ENCODE peak calls at places on chromosomes 7 and 10, in five cellular contexts. V is astrocyte of the spinal cord, G is WERI-Rb-1, A is AG04449, U is keratinocyte. J is an unnamed sample.

GRCh38 chr10:78578929-78579328 is 489.8 kb upstream of the ZMIZ1 start:
- DNase-seq in V (no peak), G (no peak), A (no peak), U (no peak), J (no peak)

GRCh38 chr10:1551636-1552338 is 185.5 kb downstream of the ADARB2 start:
- DNase-seq in V (no peak), G (no peak), A (no peak), U (no peak), J (no peak)

GRCh38 chr10:130455111-130455695 is 319.0 kb downstream of the GLRX3 start:
- DNase-seq in V (no peak), G (no peak), A (no peak), U (no peak), J (no peak)

GRCh38 chr7:26340476-26341018 is 48.9 kb downstream of the SNX10 start:
- DNase-seq in V (no peak), G (no peak), A (no peak), U (no peak), J (no peak)

GRCh38 chr10:79229830-79230562 is 117.3 kb upstream of the PPIF start:
- DNase-seq in V (no peak), G (no peak), A (no peak), U (no peak), J (no peak)

GRCh38 chr10:97755718-97756117 is 16.1 kb downstream of the SFRP5 start:
- DNase-seq in V (no peak), G (no peak), A (no peak), U (no peak), J (no peak)

GRCh38 chr7:44145419-44145968 is 4.4 kb upstream of the MYL7 start:
- DNase-seq in V (peak), G (no peak), A (no peak), U (no peak), J (no peak)

GRCh38 chr10:11693376-11693775 is 48.8 kb upstream of the ECHDC3 start:
- DNase-seq in V (no peak), G (no peak), A (no peak), U (no peak), J (no peak)

GRCh38 chr7:12770227-12770975 is 83.0 kb downstream of the ARL4A start:
- DNase-seq in V (no peak), G (no peak), A (no peak), U (no peak), J (no peak)

GRCh38 chr10:93028881-93029280 is 31.7 kb upstream of the CYP26C1 start:
- DNase-seq in V (peak), G (no peak), A (no peak), U (no peak), J (no peak)

GRCh38 chr10:12252882-12253546 is 57.0 kb downstream of the CDC123 start:
- DNase-seq in V (peak), G (peak), A (no peak), U (no peak), J (no peak)

GRCh38 chr7:51160990-51161615 is 155.5 kb downstream of the COBL start:
- DNase-seq in V (peak), G (peak), A (peak), U (no peak), J (peak)

GRCh38 chr7:73555411-73555982 is 2.0 kb downstream of the BCL7B start:
- DNase-seq in V (no peak), G (no peak), A (no peak), U (no peak), J (no peak)

GRCh38 chr10:11515596-11516418 is 95.6 kb downstream of the USP6NL start:
- DNase-seq in V (peak), G (peak), A (no peak), U (peak), J (peak)

GRCh38 chr10:121373411-121373810 is 224.8 kb downstream of the FGFR2 start:
- DNase-seq in V (no peak), G (no peak), A (no peak), U (no peak), J (no peak)

GRCh38 chr7:120033114-120033513 is 239.9 kb upstream of the KCND2 start:
- DNase-seq in V (peak), G (no peak), A (no peak), U (no peak), J (no peak)

GRCh38 chr10:62095341-62096071 is 173.1 kb downstream of the RTKN2 start:
- DNase-seq in V (peak), G (no peak), A (no peak), U (no peak), J (no peak)

GRCh38 chr7:132276986-132277716 is 299.1 kb downstream of the PLXNA4 start:
- DNase-seq in V (no peak), G (peak), A (no peak), U (no peak), J (peak)

GRCh38 chr10:100997364-100998182 is 2.0 kb upstream of the LZTS2 start:
- DNase-seq in V (peak), G (peak), A (no peak), U (no peak), J (no peak)

GRCh38 chr10:3805227-3805790 is 20.3 kb upstream of the KLF6 start:
- DNase-seq in V (peak), G (no peak), A (no peak), U (no peak), J (peak)

GRCh38 chr10:1939016-1939415 is 201.7 kb upstream of the ADARB2 start:
- DNase-seq in V (no peak), G (no peak), A (no peak), U (no peak), J (no peak)

GRCh38 chr7:124566576-124566975 is 199.0 kb downstream of the GPR37 start:
- DNase-seq in V (peak), G (no peak), A (peak), U (peak), J (peak)

GRCh38 chr7:17298840-17299476 is 506 bp downstream of the AHR start:
- DNase-seq in V (peak), G (peak), A (no peak), U (no peak), J (no peak)

GRCh38 chr10:75042292-75042974 is 69.0 kb upstream of the SAMD8 start:
- DNase-seq in V (peak), G (no peak), A (no peak), U (no peak), J (peak)

GRCh38 chr10:49114718-49115014 is 656 bp downstream of the VSTM4 start:
- DNase-seq in V (no peak), G (no peak), A (no peak), U (no peak), J (no peak)

GRCh38 chr10:52807803-52808202 is 35.2 kb upstream of the MBL2 start:
- DNase-seq in V (no peak), G (no peak), A (no peak), U (no peak), J (no peak)

GRCh38 chr10:52805414-52806285 is 33.1 kb upstream of the MBL2 start:
- DNase-seq in V (no peak), G (no peak), A (no peak), U (no peak), J (no peak)

GRCh38 chr10:52801951-52802350 is 29.4 kb upstream of the MBL2 start:
- DNase-seq in V (no peak), G (no peak), A (no peak), U (no peak), J (peak)
- H3K4me3 ChIP-seq in V (no peak), G (no peak), A (no peak), U (no peak), J (no peak)

GRCh38 chr10:132910186-132910880 is 32.0 kb downstream of the CFAP46 start:
- DNase-seq in V (no peak), G (peak), A (no peak), U (no peak), J (no peak)

GRCh38 chr10:132912685-132913558 is 29.4 kb downstream of the CFAP46 start:
- DNase-seq in V (no peak), G (no peak), A (no peak), U (no peak), J (no peak)

GRCh38 chr10:132912225-132912684 is 30.1 kb downstream of the CFAP46 start:
- DNase-seq in V (no peak), G (no peak), A (no peak), U (no peak), J (no peak)

GRCh38 chr10:132910901-132911711 is 31.3 kb downstream of the CFAP46 start:
- DNase-seq in V (no peak), G (no peak), A (no peak), U (no peak), J (no peak)

DNA sequence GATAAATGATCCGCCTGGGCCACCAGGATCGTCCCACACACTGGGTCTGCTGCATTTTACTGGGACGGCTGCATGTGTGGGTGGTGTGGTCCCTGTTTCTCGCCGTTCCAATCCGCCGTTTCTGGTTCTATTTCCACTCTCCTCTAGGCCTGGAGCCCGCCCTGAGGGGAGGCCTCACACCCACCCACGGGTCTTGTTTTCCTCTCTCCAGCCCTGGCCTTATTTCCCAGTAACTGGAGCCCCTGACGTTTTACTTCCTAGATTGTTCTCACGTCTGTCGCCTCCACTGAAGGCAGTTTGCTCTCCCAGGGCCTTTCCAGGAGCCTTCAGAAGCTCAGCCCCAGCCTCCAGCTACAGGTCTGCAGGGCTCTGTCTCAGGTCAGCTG is 30.7 kb downstream of the CFAP46 start:
- DNase-seq in V (no peak), G (no peak), A (no peak), U (no peak), J (no peak)
- TF ChIP-seq CTCF in V (no peak), G (no peak), A (no peak), U (no peak), J (no peak)

GRCh38 chr7:117021366-117021765 is 68.1 kb downstream of the ST7 start:
- DNase-seq in V (no peak), G (no peak), A (no peak), U (no peak), J (no peak)
- H3K4me3 ChIP-seq in V (no peak), G (no peak), A (no peak), U (no peak), J (no peak)

GRCh38 chr10:71957546-71958275 is 6.5 kb upstream of the CHST3 start:
- DNase-seq in V (no peak), G (no peak), A (no peak), U (no peak), J (no peak)
- TF ChIP-seq CTCF in V (peak), G (no peak), A (no peak), U (no peak), J (peak)

GRCh38 chr10:95286707-95287106 is 4.1 kb downstream of the PDLIM1 start:
- DNase-seq in V (no peak), G (no peak), A (no peak), U (no peak), J (no peak)
- H3K4me3 ChIP-seq in V (no peak), G (no peak), A (no peak), U (no peak), J (no peak)

GRCh38 chr7:107966701-107967100 is 36.3 kb downstream of the LAMB1 start:
- DNase-seq in V (peak), G (peak), A (peak), U (no peak), J (no peak)
- TF ChIP-seq CTCF in V (peak), G (no peak), A (no peak), U (no peak), J (no peak)

GRCh38 chr7:14835399-14835798 is 67.2 kb downstream of the DGKB start:
- DNase-seq in V (no peak), G (no peak), A (no peak), U (no peak), J (no peak)

GRCh38 chr7:14837216-14837615 is 65.3 kb downstream of the DGKB start:
- DNase-seq in V (no peak), G (no peak), A (no peak), U (no peak), J (no peak)

GRCh38 chr7:14834888-14835287 is 67.7 kb downstream of the DGKB start:
- DNase-seq in V (peak), G (no peak), A (no peak), U (no peak), J (no peak)

GRCh38 chr7:14836571-14837189 is 65.9 kb downstream of the DGKB start:
- DNase-seq in V (peak), G (no peak), A (no peak), U (no peak), J (peak)

GRCh38 chr7:14836006-14836405 is 66.5 kb downstream of the DGKB start:
- DNase-seq in V (no peak), G (no peak), A (no peak), U (no peak), J (no peak)
- H3K4me3 ChIP-seq in V (no peak), G (no peak), A (no peak), U (no peak), J (no peak)

GRCh38 chr10:73166972-73167371 is 836 bp downstream of the ECD start:
- DNase-seq in V (no peak), G (no peak), A (no peak), U (no peak), J (no peak)

GRCh38 chr10:73168486-73168844 is 546 bp downstream of the FAM149B1 start:
- DNase-seq in V (peak), G (no peak), A (no peak), U (no peak), J (no peak)

GRCh38 chr10:73169320-73169719 is 1.4 kb downstream of the FAM149B1 start:
- DNase-seq in V (no peak), G (no peak), A (no peak), U (no peak), J (no peak)

GRCh38 chr10:73163096-73163495 is 4.7 kb downstream of the ECD start:
- DNase-seq in V (no peak), G (no peak), A (no peak), U (no peak), J (no peak)

DNA sequence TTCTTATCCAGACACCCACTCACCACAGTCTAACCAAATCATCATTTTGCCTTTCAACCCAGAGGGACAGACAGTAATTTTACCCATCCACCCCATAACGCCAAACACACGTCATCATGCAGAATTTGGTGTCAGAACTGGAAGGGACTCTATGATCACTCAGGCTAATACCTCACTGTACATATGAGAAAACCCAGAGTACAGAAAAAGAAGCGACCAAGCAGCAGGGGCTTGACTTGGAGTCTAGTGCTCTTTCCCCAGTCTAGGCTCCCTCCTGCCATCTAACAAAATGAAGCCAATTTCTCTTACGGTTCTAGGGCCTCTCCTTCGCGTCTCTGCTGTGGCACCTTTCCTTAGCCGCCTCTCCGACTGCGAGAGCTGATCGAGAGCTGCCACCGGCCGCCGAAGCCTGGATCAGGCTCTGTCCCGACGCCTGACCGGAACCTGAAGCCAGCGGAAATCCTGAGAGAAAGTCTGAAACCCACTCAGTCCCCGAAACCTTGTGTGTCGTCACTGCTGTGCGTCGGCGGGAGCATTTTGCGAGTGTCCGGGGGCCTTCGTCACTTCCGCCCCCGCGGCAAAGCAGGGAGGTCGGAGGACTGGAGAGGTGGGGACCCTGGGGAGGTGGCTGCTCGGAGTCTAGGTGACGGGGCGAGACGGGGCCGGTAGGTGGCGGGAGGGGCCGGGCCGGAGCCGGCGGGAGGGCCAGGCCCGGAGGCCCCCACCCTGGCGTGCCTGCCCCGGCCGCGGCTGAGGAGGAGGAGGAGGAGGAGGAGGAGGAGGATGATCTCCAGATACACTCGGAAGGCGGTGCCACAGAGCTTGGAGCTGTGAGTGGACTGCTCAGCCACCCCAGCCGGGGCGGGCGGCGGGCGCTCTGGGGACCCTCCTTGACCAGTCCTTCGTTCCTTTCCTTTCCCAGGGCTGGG is at the start of the genes ECD and FAM149B1:
- DNase-seq in V (peak), G (peak), A (peak), U (no peak), J (peak)
- TF ChIP-seq CTCF in V (no peak), G (peak), A (peak), U (peak), J (no peak)

GRCh38 chr10:116421815-116422214 is 5.8 kb upstream of the PNLIPRP3 start:
- DNase-seq in V (no peak), G (no peak), A (no peak), U (no peak), J (no peak)

GRCh38 chr10:116430288-116430687 is 2.6 kb downstream of the PNLIPRP3 start:
- DNase-seq in V (no peak), G (no peak), A (no peak), U (no peak), J (no peak)

GRCh38 chr10:116429288-116429977 is 1.8 kb downstream of the PNLIPRP3 start:
- DNase-seq in V (no peak), G (no peak), A (no peak), U (no peak), J (no peak)

GRCh38 chr10:116431598-116431997 is 4.0 kb downstream of the PNLIPRP3 start:
- DNase-seq in V (no peak), G (no peak), A (no peak), U (no peak), J (no peak)

GRCh38 chr10:116427671-116428070 is at the start of gene PNLIPRP3:
- DNase-seq in V (no peak), G (no peak), A (no peak), U (no peak), J (no peak)
- H3K4me3 ChIP-seq in V (no peak), G (no peak), A (no peak), U (peak), J (no peak)

GRCh38 chr10:17910144-17910789 is 41.5 kb upstream of the SLC39A12 start:
- DNase-seq in V (peak), G (peak), A (peak), U (no peak), J (peak)
- TF ChIP-seq CTCF in V (peak), G (peak), A (peak), U (peak), J (peak)